ENCODE peak calls at places on chromosomes 16 and 17, in nine cellular contexts. E is testis, H is WERI-Rb-1, O is tibial nerve, M is neuronal stem cell, L is HCT116, G is fibroblast of lung, U is Panc1, S is mesendoderm. R is an unnamed sample. For H3K36me3, the result is how much of the 10 kb centered on the place peaks cover.

GRCh38 chr17:143785-144281 is 6.5 kb downstream of the SCGB1C2 start:
- DNase-seq in E (peak), H (peak), O (peak), M (peak), L (peak), G (peak), U (peak), S (peak), R (peak)

GRCh38 chr16:14559809-14560227 is 70.2 kb downstream of the PARN start:
- DNase-seq in E (no peak), H (no peak), O (no peak), M (no peak), L (no peak), G (peak), U (no peak), S (no peak), R (no peak)

GRCh38 chr16:1701216-1701878 is 4.6 kb upstream of the MAPK8IP3 start:
- DNase-seq in E (no peak), H (no peak), O (no peak), M (no peak), L (no peak), G (no peak), U (no peak), S (no peak), R (no peak)

GRCh38 chr16:19595043-19595767 is 39.7 kb downstream of the VPS35L start:
- DNase-seq in E (peak), H (peak), O (no peak), M (no peak), L (no peak), G (peak), U (no peak), S (peak), R (peak)

GRCh38 chr16:75506107-75506506 is 10.9 kb upstream of the CHST6 start:
- DNase-seq in E (no peak), H (no peak), O (no peak), M (no peak), L (no peak), G (no peak), U (no peak), S (no peak), R (no peak)

GRCh38 chr17:61143026-61143425 is 256.6 kb upstream of the TBX2 start:
- DNase-seq in E (no peak), H (no peak), O (no peak), M (no peak), L (no peak), G (no peak), U (no peak), S (no peak), R (no peak)

GRCh38 chr16:68116256-68116853 is 31.2 kb downstream of the NFATC3 start:
- DNase-seq in E (no peak), H (no peak), O (no peak), M (no peak), L (no peak), G (peak), U (peak), S (no peak), R (no peak)

GRCh38 chr16:27287051-27287811 is 18.7 kb upstream of the NSMCE1 start:
- DNase-seq in E (no peak), H (no peak), O (no peak), M (no peak), L (no peak), G (no peak), U (no peak), S (peak), R (no peak)

GRCh38 chr16:57471852-57472664 is 9.6 kb downstream of the POLR2C start:
- DNase-seq in E (no peak), H (no peak), O (no peak), M (no peak), L (no peak), G (no peak), U (no peak), S (no peak), R (no peak)
- H3K36me3 ChIP-seq in E (under half), H (half or more), O (half or more), M (half or more), L (half or more), G (under half), U (under half), S (under half), R (under half)

GRCh38 chr17:47604268-47604927 is 45.3 kb upstream of the KPNB1 start:
- DNase-seq in E (no peak), H (no peak), O (peak), M (no peak), L (no peak), G (peak), U (no peak), S (no peak), R (no peak)
- H3K27ac ChIP-seq in E (no peak), H (no peak), O (peak), M (no peak), L (no peak), G (no peak), U (no peak), S (no peak), R (no peak)

GRCh38 chr16:84055801-84056634 is 13.4 kb upstream of the SLC38A8 start:
- DNase-seq in E (peak), H (no peak), O (no peak), M (no peak), L (no peak), G (peak), U (no peak), S (peak), R (no peak)

GRCh38 chr16:84055366-84055765 is 12.8 kb upstream of the SLC38A8 start:
- DNase-seq in E (no peak), H (no peak), O (no peak), M (no peak), L (no peak), G (peak), U (no peak), S (no peak), R (peak)

GRCh38 chr16:84058211-84058610 is 15.6 kb upstream of the SLC38A8 start:
- DNase-seq in E (no peak), H (no peak), O (no peak), M (no peak), L (no peak), G (no peak), U (no peak), S (no peak), R (peak)

GRCh38 chr16:84058664-84059063 is 16.1 kb upstream of the SLC38A8 start:
- DNase-seq in E (peak), H (no peak), O (no peak), M (no peak), L (no peak), G (no peak), U (no peak), S (no peak), R (no peak)

DNA sequence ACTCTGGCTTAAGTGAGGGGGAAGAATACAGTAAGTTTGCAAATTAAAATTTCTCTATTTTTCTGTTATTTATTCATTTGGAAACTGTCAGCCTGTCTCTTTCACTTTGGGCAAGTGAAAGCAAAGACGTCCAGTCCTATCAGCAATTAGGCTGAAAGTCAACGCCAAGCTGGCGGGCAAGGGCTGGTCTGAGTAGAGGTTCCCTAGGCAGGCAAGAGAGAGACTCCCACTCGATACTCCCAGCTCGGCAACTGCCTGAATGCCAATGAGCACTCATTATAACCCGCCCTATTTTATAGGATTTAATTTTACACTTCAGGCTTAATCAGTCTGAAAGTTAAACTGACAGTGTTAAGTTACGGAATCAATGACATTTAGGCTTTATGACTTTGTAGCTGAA is 14.3 kb upstream of the SLC38A8 start:
- DNase-seq in E (peak), H (no peak), O (no peak), M (no peak), L (no peak), G (no peak), U (no peak), S (no peak), R (peak)
- H3K36me3 ChIP-seq in E (under half), H (under half), O (half or more), M (under half), L (half or more), G (under half), U (under half), S (under half), R (under half)

GRCh38 chr16:20803561-20804214 is 2.6 kb downstream of the ERI2 start:
- DNase-seq in E (no peak), H (no peak), O (no peak), M (no peak), L (no peak), G (no peak), U (no peak), S (no peak), R (no peak)

GRCh38 chr16:20806168-20807050 is at the start of the genes ERI2 and REXO5:
- DNase-seq in E (peak), H (peak), O (peak), M (peak), L (peak), G (peak), U (peak), S (peak), R (peak)

GRCh38 chr16:20803192-20803560 is 3.1 kb downstream of the ERI2 start:
- DNase-seq in E (no peak), H (no peak), O (no peak), M (no peak), L (no peak), G (no peak), U (no peak), S (no peak), R (no peak)

GRCh38 chr16:20811889-20812439 is 5.6 kb downstream of the REXO5 start:
- DNase-seq in E (no peak), H (no peak), O (no peak), M (no peak), L (no peak), G (no peak), U (no peak), S (no peak), R (no peak)

DNA sequence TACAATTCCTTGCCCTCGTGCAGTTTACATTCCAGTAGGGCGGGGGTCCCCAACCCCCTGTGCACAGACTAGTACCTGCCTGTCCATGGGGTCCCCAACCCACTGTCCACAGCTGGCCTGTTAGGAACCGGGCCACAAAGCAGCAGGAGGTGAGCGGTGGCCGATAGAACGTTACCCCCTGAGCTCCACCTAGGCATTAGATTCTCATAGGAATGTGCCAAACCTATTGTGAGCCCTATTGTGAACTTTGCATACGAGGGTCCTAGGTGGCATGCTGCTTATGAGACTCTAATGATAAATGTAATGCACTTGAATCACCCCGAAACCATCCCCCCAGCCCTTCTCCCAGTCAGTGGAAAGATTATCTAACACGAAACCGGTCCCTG is 1.5 kb downstream of the REXO5 start:
- DNase-seq in E (no peak), H (no peak), O (no peak), M (no peak), L (no peak), G (no peak), U (no peak), S (no peak), R (no peak)
- H3K27ac ChIP-seq in E (no peak), H (no peak), O (no peak), M (no peak), L (peak), G (no peak), U (peak), S (no peak), R (no peak)

DNA sequence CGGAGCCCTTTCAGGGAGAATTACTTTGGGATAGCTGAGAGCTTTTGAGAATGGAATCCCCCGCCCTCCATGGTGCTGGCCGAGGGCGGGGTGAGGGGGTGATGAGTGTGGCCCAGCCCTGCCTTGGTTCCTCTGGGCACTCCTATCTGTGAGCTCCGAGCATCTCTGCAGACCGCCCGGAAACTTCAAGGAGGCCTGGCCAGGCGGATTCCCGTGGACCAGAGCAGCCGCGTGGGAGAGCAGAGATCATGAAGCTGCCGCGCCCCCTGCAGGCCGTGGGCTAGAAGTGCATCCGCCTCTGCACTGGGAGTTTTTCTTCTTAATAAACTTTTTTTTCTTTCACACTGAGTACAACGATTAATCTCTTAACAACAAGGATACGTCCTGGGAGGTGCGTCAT is 392.9 kb upstream of the EEF2KMT start:
- DNase-seq in E (peak), H (peak), O (peak), M (peak), L (peak), G (peak), U (no peak), S (peak), R (no peak)
- H3K36me3 ChIP-seq in E (under half), H (under half), O (under half), M (under half), L (under half), G (under half), U (under half), S (under half), R (under half)

GRCh38 chr17:56593073-56593740 is at the start of gene NOG:
- DNase-seq in E (peak), H (peak), O (peak), M (peak), L (no peak), G (peak), U (no peak), S (peak), R (peak)

GRCh38 chr17:56594528-56595418 is 1.3 kb downstream of the NOG start:
- DNase-seq in E (no peak), H (no peak), O (no peak), M (peak), L (no peak), G (peak), U (no peak), S (peak), R (peak)

GRCh38 chr17:56592487-56593072 is 919 bp upstream of the NOG start:
- DNase-seq in E (peak), H (peak), O (peak), M (peak), L (no peak), G (peak), U (no peak), S (peak), R (peak)

GRCh38 chr17:56595831-56596740 is 2.6 kb downstream of the NOG start:
- DNase-seq in E (no peak), H (no peak), O (no peak), M (peak), L (no peak), G (no peak), U (no peak), S (peak), R (no peak)

GRCh38 chr17:56593741-56594527 is 435 bp downstream of the NOG start:
- DNase-seq in E (peak), H (peak), O (peak), M (no peak), L (no peak), G (peak), U (no peak), S (no peak), R (peak)
- H3K27ac ChIP-seq in E (peak), H (no peak), O (peak), M (peak), L (peak), G (peak), U (peak), S (peak), R (peak)

R was measured in left lung.